ENCODE peak calls at places on chromosomes 1 and 21, in six cellular contexts. One of them, this sample, is unnamed.
A peak's percentile ranks its signal among the peaks of the same experiment; 100 is the strongest.

GRCh38 chr1:117096871-117097842 is 24.4 kb downstream of the TRIM45 start:
- DNase-seq in head of caudate nucleus: no peak
- DNase-seq in CD4-positive, CD25-positive, alpha-beta regulatory T cell: no peak
- DNase-seq in T-cell: no peak
- DNase-seq in mesenteric fat pad: no peak
- DNase-seq in astrocyte of the spinal cord: peak; percentile 52
- DNase-seq in this sample: peak; percentile 47

GRCh38 chr1:114729782-114730181 is 13.2 kb upstream of the NRAS start:
- DNase-seq in mesenteric fat pad: no peak
- DNase-seq in astrocyte of the spinal cord: no peak
- DNase-seq in head of caudate nucleus: no peak
- DNase-seq in T-cell: no peak
- DNase-seq in CD4-positive, CD25-positive, alpha-beta regulatory T cell: no peak
- DNase-seq in this sample: no peak

GRCh38 chr1:47262787-47263413 is 30.9 kb upstream of the TAL1 start:
- DNase-seq in T-cell: peak; percentile 23
- DNase-seq in CD4-positive, CD25-positive, alpha-beta regulatory T cell: no peak
- DNase-seq in mesenteric fat pad: no peak
- DNase-seq in head of caudate nucleus: no peak
- DNase-seq in astrocyte of the spinal cord: peak; percentile 32
- DNase-seq in this sample: peak; percentile 43

GRCh38 chr1:12177156-12177998 is 10.6 kb downstream of the TNFRSF1B start:
- DNase-seq in head of caudate nucleus: no peak
- DNase-seq in astrocyte of the spinal cord: no peak
- DNase-seq in T-cell: no peak
- DNase-seq in mesenteric fat pad: no peak
- DNase-seq in CD4-positive, CD25-positive, alpha-beta regulatory T cell: peak; percentile 42
- DNase-seq in this sample: no peak

GRCh38 chr21:45302082-45303061 is 14.7 kb upstream of the POFUT2 start:
- DNase-seq in T-cell: peak; percentile 76
- DNase-seq in mesenteric fat pad: no peak
- DNase-seq in head of caudate nucleus: no peak
- DNase-seq in CD4-positive, CD25-positive, alpha-beta regulatory T cell: peak; percentile 44
- DNase-seq in astrocyte of the spinal cord: peak; percentile 91
- DNase-seq in this sample: no peak

GRCh38 chr1:42777860-42778259 is 6.9 kb upstream of the TMEM269 start:
- DNase-seq in astrocyte of the spinal cord: peak; percentile 25
- DNase-seq in head of caudate nucleus: peak; percentile 51
- DNase-seq in T-cell: peak; percentile 30
- DNase-seq in CD4-positive, CD25-positive, alpha-beta regulatory T cell: no peak
- DNase-seq in mesenteric fat pad: no peak
- DNase-seq in this sample: peak; percentile 34

GRCh38 chr1:64137569-64137936 is 65.9 kb upstream of the UBE2U start:
- DNase-seq in mesenteric fat pad: no peak
- DNase-seq in astrocyte of the spinal cord: no peak
- DNase-seq in T-cell: no peak
- DNase-seq in CD4-positive, CD25-positive, alpha-beta regulatory T cell: no peak
- DNase-seq in head of caudate nucleus: no peak
- DNase-seq in this sample: no peak

GRCh38 chr1:10950316-10951172 is 61.9 kb upstream of the TARDBP start:
- DNase-seq in head of caudate nucleus: no peak
- DNase-seq in mesenteric fat pad: no peak
- DNase-seq in astrocyte of the spinal cord: no peak
- DNase-seq in T-cell: no peak
- DNase-seq in CD4-positive, CD25-positive, alpha-beta regulatory T cell: no peak
- DNase-seq in this sample: peak; percentile 45

GRCh38 chr1:81231729-81232038 is 569.0 kb upstream of the ADGRL2 start:
- DNase-seq in T-cell: no peak
- DNase-seq in astrocyte of the spinal cord: peak; percentile 5
- DNase-seq in head of caudate nucleus: no peak
- DNase-seq in CD4-positive, CD25-positive, alpha-beta regulatory T cell: no peak
- DNase-seq in mesenteric fat pad: no peak
- DNase-seq in this sample: no peak

GRCh38 chr1:37989381-37989930 is 366 bp downstream of the SF3A3 start:
- DNase-seq in head of caudate nucleus: peak; percentile 53
- DNase-seq in T-cell: no peak
- DNase-seq in astrocyte of the spinal cord: peak; percentile 41
- DNase-seq in CD4-positive, CD25-positive, alpha-beta regulatory T cell: peak; percentile 30
- DNase-seq in mesenteric fat pad: no peak
- DNase-seq in this sample: peak; percentile 59

GRCh38 chr1:54229281-54229891 is 29.4 kb downstream of the MRPL37 start:
- DNase-seq in mesenteric fat pad: no peak
- DNase-seq in head of caudate nucleus: no peak
- DNase-seq in T-cell: no peak
- DNase-seq in astrocyte of the spinal cord: peak; percentile 49
- DNase-seq in CD4-positive, CD25-positive, alpha-beta regulatory T cell: no peak
- DNase-seq in this sample: peak; percentile 68

This sample was measured in M059J.